ENCODE peak calls at places on chromosomes 2 and 18, in eight cellular contexts. M, Z, C, G, F, H, S and X are unnamed samples.
A peak's percentile ranks its signal among the peaks of the same experiment; 100 is the strongest.

GRCh38 chr2:20411361-20411894 is 35.4 kb upstream of the RHOB start:
- DNase-seq in S (peak; percentile 69), C (peak; percentile 94), F (peak; percentile 52), G (peak; percentile 71), Z (peak; percentile 48), M (peak; percentile 51), H (peak; percentile 81), X (peak; percentile 76)

GRCh38 chr2:206480161-206480560 is 36.8 kb downstream of the ADAM23 start:
- DNase-seq in Z (no peak), F (no peak), H (no peak), C (no peak), S (no peak), M (no peak), G (no peak), X (no peak)

GRCh38 chr2:163455815-163456214 is 280.0 kb downstream of the FIGN start:
- DNase-seq in M (no peak), S (no peak), F (no peak), C (no peak), Z (no peak), H (no peak), G (no peak), X (no peak)

GRCh38 chr2:949384-949893 is 1.2 kb upstream of the SNTG2 start:
- DNase-seq in S (no peak), H (no peak), M (no peak), Z (no peak), G (no peak), F (no peak), C (no peak), X (no peak)

GRCh38 chr18:62144338-62144737 is 42.5 kb downstream of the PIGN start:
- DNase-seq in S (no peak), H (no peak), Z (no peak), M (no peak), C (no peak), F (no peak), G (no peak), X (no peak)

GRCh38 chr2:70596739-70597138 is 43.1 kb upstream of the TGFA start:
- DNase-seq in S (no peak), F (no peak), C (no peak), G (peak; percentile 48), H (no peak), M (no peak), Z (no peak), X (no peak)

GRCh38 chr2:189641047-189641446 is 20.2 kb upstream of the ASNSD1 start:
- DNase-seq in G (peak; percentile 8), S (no peak), F (no peak), C (no peak), H (no peak), Z (no peak), M (no peak), X (no peak)

GRCh38 chr18:63787673-63788072 is 12.5 kb downstream of the SERPINB7 start:
- DNase-seq in M (no peak), H (no peak), Z (no peak), F (no peak), S (no peak), G (no peak), C (no peak), X (no peak)

GRCh38 chr2:191486584-191487320 is 191.2 kb upstream of the NABP1 start:
- DNase-seq in S (no peak), C (no peak), F (peak; percentile 5), G (no peak), H (peak; percentile 97), M (no peak), Z (no peak), X (no peak)

GRCh38 chr2:230614913-230615332 is 97.7 kb upstream of the CAB39 start:
- DNase-seq in G (no peak), C (no peak), F (peak; percentile 58), H (no peak), S (peak; percentile 82), Z (peak; percentile 26), M (no peak), X (peak; percentile 53)

GRCh38 chr2:137838255-137839092 is 125.8 kb upstream of the HNMT start:
- DNase-seq in F (no peak), M (no peak), H (peak; percentile 47), G (peak; percentile 70), S (no peak), C (no peak), Z (no peak), X (no peak)

GRCh38 chr2:109239720-109240119 is 110.7 kb downstream of the SH3RF3 start:
- DNase-seq in H (peak; percentile 86), M (no peak), Z (no peak), G (no peak), C (no peak), F (no peak), S (no peak), X (no peak)

GRCh38 chr2:238940806-238941205 is 92.9 kb downstream of the TWIST2 start:
- DNase-seq in G (no peak), F (no peak), S (no peak), Z (no peak), M (no peak), H (no peak), C (no peak), X (no peak)

GRCh38 chr2:190407662-190408537 is at the start of gene MFSD6:
- DNase-seq in S (peak; percentile 65), C (peak; percentile 71), F (peak; percentile 30), H (no peak), G (peak; percentile 82), Z (peak; percentile 48), M (peak; percentile 53), X (peak; percentile 72)

GRCh38 chr2:122221665-122222064 is 466.2 kb downstream of the TSN start:
- DNase-seq in M (no peak), F (no peak), S (no peak), G (no peak), C (no peak), Z (no peak), H (no peak), X (no peak)

GRCh38 chr2:131400849-131401248 is 36.9 kb upstream of the RAB6D start:
- DNase-seq in S (no peak), H (no peak), C (no peak), M (no peak), G (no peak), Z (no peak), F (no peak), X (no peak)

GRCh38 chr2:105143467-105144127 is 97.9 kb upstream of the GPR45 start:
- DNase-seq in F (no peak), M (no peak), Z (peak; percentile 24), C (no peak), G (peak; percentile 68), S (peak; percentile 45), H (no peak), X (peak; percentile 54)

GRCh38 chr2:64288932-64289655 is 144.9 kb upstream of the PELI1 start:
- DNase-seq in H (no peak), G (no peak), M (no peak), Z (no peak), S (no peak), F (no peak), C (no peak), X (no peak)

GRCh38 chr18:41917199-41917598 is 37.8 kb upstream of the PIK3C3 start:
- DNase-seq in F (no peak), H (no peak), S (no peak), C (no peak), M (no peak), G (no peak), Z (no peak), X (no peak)

GRCh38 chr2:143616452-143616851 is 487.2 kb downstream of the ARHGAP15 start:
- DNase-seq in Z (no peak), C (no peak), H (no peak), G (no peak), M (no peak), S (no peak), F (no peak), X (no peak)

GRCh38 chr2:45406626-45407025 is 204.4 kb downstream of the SRBD1 start:
- DNase-seq in H (no peak), C (no peak), Z (no peak), F (no peak), S (no peak), G (no peak), M (no peak), X (no peak)

GRCh38 chr18:10015288-10015701 is 101.5 kb downstream of the VAPA start:
- DNase-seq in H (peak; percentile 6), Z (no peak), S (no peak), F (no peak), G (no peak), M (no peak), C (no peak), X (no peak)

GRCh38 chr18:79965119-79965902 is 868 bp downstream of the HSBP1L1 start:
- DNase-seq in M (no peak), C (peak; percentile 53), Z (no peak), F (no peak), H (peak; percentile 74), G (peak; percentile 51), S (no peak), X (peak; percentile 37)

GRCh38 chr2:215862211-215862610 is 151.1 kb downstream of the MREG start:
- DNase-seq in Z (no peak), C (no peak), F (no peak), M (no peak), G (no peak), S (no peak), H (no peak), X (no peak)

GRCh38 chr2:48548871-48549270 is 18.9 kb downstream of the STON1 start:
- DNase-seq in F (no peak), C (no peak), H (no peak), Z (no peak), M (no peak), G (no peak), S (no peak), X (no peak)

GRCh38 chr2:1681323-1682310 is 62.7 kb downstream of the PXDN start:
- DNase-seq in M (no peak), H (no peak), G (no peak), C (no peak), Z (no peak), S (no peak), F (no peak), X (no peak)

GRCh38 chr18:54946149-54946581 is 13.1 kb downstream of the CCDC68 start:
- DNase-seq in C (peak; percentile 44), Z (peak; percentile 7), G (no peak), H (peak; percentile 66), M (no peak), F (no peak), S (no peak), X (peak; percentile 20)

GRCh38 chr18:45059695-45060094 is 379.0 kb downstream of the SETBP1 start:
- DNase-seq in G (no peak), S (no peak), M (no peak), H (no peak), Z (no peak), C (no peak), F (no peak), X (no peak)